ENCODE peak calls at places on chromosomes 4 and X, in five cellular contexts. One of them, this sample, is unnamed. For H3K4me1, the result is how much of the 10 kb centered on the place peaks cover.

GRCh38 chr4:153295131-153295755 is 49.2 kb upstream of the MND1 start:
- DNase-seq in heart left ventricle: no peak
- DNase-seq in transverse colon: no peak
- DNase-seq in thyroid gland: no peak
- DNase-seq in spleen: no peak
- DNase-seq in this sample: no peak

GRCh38 chr4:158856852-158857251 is 88.0 kb downstream of the FNIP2 start:
- DNase-seq in heart left ventricle: no peak
- DNase-seq in transverse colon: no peak
- DNase-seq in thyroid gland: no peak
- DNase-seq in spleen: no peak
- DNase-seq in this sample: no peak

GRCh38 chr4:10095296-10095991 is 21.2 kb downstream of the WDR1 start:
- DNase-seq in heart left ventricle: peak
- DNase-seq in transverse colon: no peak
- DNase-seq in thyroid gland: no peak
- DNase-seq in spleen: no peak
- DNase-seq in this sample: no peak

GRCh38 chrX:25020391-25021131 is 4.8 kb upstream of the ARX start:
- DNase-seq in heart left ventricle: no peak
- DNase-seq in transverse colon: no peak
- DNase-seq in thyroid gland: no peak
- DNase-seq in spleen: no peak
- DNase-seq in this sample: no peak

GRCh38 chrX:9670136-9670905 is 95.3 kb downstream of the GPR143 start:
- DNase-seq in heart left ventricle: no peak
- DNase-seq in transverse colon: no peak
- DNase-seq in thyroid gland: no peak
- DNase-seq in spleen: no peak
- DNase-seq in this sample: no peak

GRCh38 chr4:155322782-155323181 is 54.0 kb downstream of the MAP9 start:
- DNase-seq in heart left ventricle: no peak
- DNase-seq in transverse colon: no peak
- DNase-seq in thyroid gland: no peak
- DNase-seq in spleen: no peak
- DNase-seq in this sample: no peak

GRCh38 chrX:137749282-137749681 is 183.4 kb downstream of the ZIC3 start:
- DNase-seq in heart left ventricle: no peak
- DNase-seq in transverse colon: no peak
- DNase-seq in thyroid gland: no peak
- DNase-seq in spleen: no peak
- DNase-seq in this sample: no peak

GRCh38 chr4:112889619-112890294 is 159.7 kb upstream of the ANK2 start:
- DNase-seq in heart left ventricle: no peak
- DNase-seq in transverse colon: no peak
- DNase-seq in thyroid gland: no peak
- DNase-seq in spleen: no peak
- DNase-seq in this sample: no peak

GRCh38 chr4:94911141-94911540 is 153.4 kb downstream of the BMPR1B start:
- DNase-seq in heart left ventricle: no peak
- DNase-seq in transverse colon: no peak
- DNase-seq in thyroid gland: no peak
- DNase-seq in spleen: no peak
- DNase-seq in this sample: no peak

GRCh38 chrX:47217121-47217851 is 1.2 kb upstream of the CDK16 start:
- DNase-seq in heart left ventricle: no peak
- DNase-seq in transverse colon: no peak
- DNase-seq in thyroid gland: no peak
- DNase-seq in spleen: peak
- DNase-seq in this sample: peak

GRCh38 chr4:20773144-20773997 is 73.1 kb downstream of the PACRGL start:
- DNase-seq in heart left ventricle: peak
- DNase-seq in transverse colon: peak
- DNase-seq in thyroid gland: peak
- DNase-seq in spleen: no peak
- DNase-seq in this sample: peak

GRCh38 chr4:177961709-177962380 is 519.6 kb upstream of the AGA start:
- DNase-seq in heart left ventricle: no peak
- DNase-seq in transverse colon: no peak
- DNase-seq in thyroid gland: no peak
- DNase-seq in spleen: no peak
- DNase-seq in this sample: no peak

GRCh38 chr4:103104886-103105285 is 5.3 kb upstream of the BDH2 start:
- DNase-seq in heart left ventricle: no peak
- DNase-seq in transverse colon: no peak
- DNase-seq in thyroid gland: no peak
- DNase-seq in spleen: no peak
- DNase-seq in this sample: no peak

GRCh38 chr4:54085284-54085683 is 14.7 kb upstream of the GSX2 start:
- DNase-seq in heart left ventricle: no peak
- DNase-seq in transverse colon: no peak
- DNase-seq in thyroid gland: no peak
- DNase-seq in spleen: no peak
- DNase-seq in this sample: peak

GRCh38 chr4:148222991-148223660 is 219.1 kb downstream of the NR3C2 start:
- DNase-seq in heart left ventricle: no peak
- DNase-seq in transverse colon: no peak
- DNase-seq in thyroid gland: no peak
- DNase-seq in spleen: no peak
- DNase-seq in this sample: no peak

GRCh38 chrX:76555816-76556215 is 128.3 kb downstream of the MAGEE1 start:
- DNase-seq in heart left ventricle: no peak
- DNase-seq in transverse colon: no peak
- DNase-seq in thyroid gland: no peak
- DNase-seq in spleen: no peak
- DNase-seq in this sample: no peak

GRCh38 chrX:966396-967070 is 245.9 kb downstream of the CRLF2 start:
- DNase-seq in heart left ventricle: no peak
- DNase-seq in transverse colon: no peak
- DNase-seq in thyroid gland: no peak
- DNase-seq in spleen: no peak
- DNase-seq in this sample: no peak

GRCh38 chrX:71228063-71228642 is 5.1 kb downstream of the GJB1 start:
- DNase-seq in heart left ventricle: no peak
- DNase-seq in transverse colon: no peak
- DNase-seq in thyroid gland: no peak
- DNase-seq in spleen: no peak
- DNase-seq in this sample: no peak

GRCh38 chr4:168507178-168507577 is 10.3 kb downstream of the PALLD start:
- DNase-seq in heart left ventricle: no peak
- DNase-seq in transverse colon: no peak
- DNase-seq in thyroid gland: no peak
- DNase-seq in spleen: no peak
- DNase-seq in this sample: no peak

GRCh38 chr4:77504407-77504806 is 101.2 kb upstream of the CXCL13 start:
- DNase-seq in heart left ventricle: no peak
- DNase-seq in transverse colon: no peak
- DNase-seq in thyroid gland: no peak
- DNase-seq in spleen: no peak
- DNase-seq in this sample: no peak

GRCh38 chr4:41526628-41527027 is 11.3 kb upstream of the LIMCH1 start:
- DNase-seq in heart left ventricle: no peak
- DNase-seq in transverse colon: no peak
- DNase-seq in thyroid gland: no peak
- DNase-seq in spleen: no peak
- DNase-seq in this sample: no peak

GRCh38 chr4:4759233-4759632 is 100.2 kb upstream of the MSX1 start:
- DNase-seq in heart left ventricle: no peak
- DNase-seq in transverse colon: no peak
- DNase-seq in thyroid gland: no peak
- DNase-seq in spleen: no peak
- DNase-seq in this sample: no peak

GRCh38 chrX:84453351-84454246 is 48.7 kb downstream of the HDX start:
- DNase-seq in heart left ventricle: no peak
- DNase-seq in transverse colon: no peak
- DNase-seq in thyroid gland: peak
- DNase-seq in spleen: no peak
- DNase-seq in this sample: no peak

GRCh38 chr4:77922158-77923094 is 59.8 kb downstream of the MRPL1 start:
- DNase-seq in heart left ventricle: no peak
- DNase-seq in transverse colon: no peak
- DNase-seq in thyroid gland: no peak
- DNase-seq in spleen: no peak
- DNase-seq in this sample: no peak

GRCh38 chrX:12434493-12434892 is 296.2 kb downstream of the FRMPD4 start:
- DNase-seq in heart left ventricle: no peak
- DNase-seq in transverse colon: no peak
- DNase-seq in thyroid gland: no peak
- DNase-seq in spleen: no peak
- DNase-seq in this sample: no peak

GRCh38 chrX:104173841-104174240 is 7.6 kb downstream of the FAM199X start:
- DNase-seq in heart left ventricle: no peak
- DNase-seq in transverse colon: no peak
- DNase-seq in thyroid gland: no peak
- DNase-seq in spleen: no peak
- DNase-seq in this sample: no peak

GRCh38 chr4:101972791-101973190 is 182.3 kb downstream of the BANK1 start:
- DNase-seq in heart left ventricle: no peak
- DNase-seq in transverse colon: no peak
- DNase-seq in thyroid gland: no peak
- DNase-seq in spleen: no peak
- DNase-seq in this sample: no peak

GRCh38 chr4:101970555-101970954 is 180.0 kb downstream of the BANK1 start:
- DNase-seq in heart left ventricle: no peak
- DNase-seq in transverse colon: no peak
- DNase-seq in thyroid gland: no peak
- DNase-seq in spleen: no peak
- DNase-seq in this sample: no peak

GRCh38 chr4:101969965-101970364 is 179.4 kb downstream of the BANK1 start:
- DNase-seq in heart left ventricle: no peak
- DNase-seq in transverse colon: no peak
- DNase-seq in thyroid gland: no peak
- DNase-seq in spleen: no peak
- DNase-seq in this sample: no peak

GRCh38 chr4:101977096-101977495 is 186.6 kb downstream of the BANK1 start:
- DNase-seq in heart left ventricle: no peak
- DNase-seq in transverse colon: no peak
- DNase-seq in thyroid gland: peak
- DNase-seq in spleen: no peak
- DNase-seq in this sample: peak

GRCh38 chr4:101973331-101973730 is 182.8 kb downstream of the BANK1 start:
- DNase-seq in heart left ventricle: no peak
- DNase-seq in transverse colon: no peak
- DNase-seq in thyroid gland: no peak
- DNase-seq in spleen: no peak
- DNase-seq in this sample: no peak
- H3K4me1 ChIP-seq in heart left ventricle: under half
- H3K4me1 ChIP-seq in transverse colon: under half
- H3K4me1 ChIP-seq in thyroid gland: under half
- H3K4me1 ChIP-seq in spleen: under half
- H3K4me1 ChIP-seq in this sample: under half

DNA sequence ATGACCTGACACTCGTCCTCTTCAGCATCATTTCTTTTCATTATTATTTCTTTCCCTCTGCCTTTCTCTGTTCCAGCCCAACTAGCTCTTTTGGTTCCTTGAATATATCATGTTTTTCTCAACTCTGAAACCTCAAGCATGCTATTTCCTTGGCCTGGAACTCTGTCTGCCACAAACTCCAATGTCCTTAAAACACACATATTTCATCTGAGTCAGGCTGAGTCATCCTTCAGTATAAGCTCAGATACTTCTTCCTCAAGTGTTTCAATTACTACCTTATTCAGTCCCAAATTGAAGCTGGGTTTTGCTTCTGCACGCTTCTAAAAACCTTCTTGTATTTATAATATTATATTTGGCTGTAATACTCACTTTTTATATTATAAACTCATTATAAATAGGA is 424.2 kb downstream of the PDGFC start:
- DNase-seq in heart left ventricle: no peak
- DNase-seq in transverse colon: no peak
- DNase-seq in thyroid gland: no peak
- DNase-seq in spleen: no peak
- DNase-seq in this sample: peak
- H3K27ac ChIP-seq in heart left ventricle: no peak
- H3K27ac ChIP-seq in transverse colon: peak
- H3K27ac ChIP-seq in thyroid gland: no peak
- H3K27ac ChIP-seq in spleen: no peak
- H3K27ac ChIP-seq in this sample: peak

GRCh38 chr4:184796906-184797305 is 28.9 kb downstream of the ACSL1 start:
- DNase-seq in heart left ventricle: no peak
- DNase-seq in transverse colon: no peak
- DNase-seq in thyroid gland: no peak
- DNase-seq in spleen: peak
- DNase-seq in this sample: no peak
- TF ChIP-seq POLR2A in heart left ventricle: no peak
- TF ChIP-seq POLR2A in transverse colon: no peak
- TF ChIP-seq POLR2A in thyroid gland: no peak
- TF ChIP-seq POLR2A in spleen: no peak
- TF ChIP-seq POLR2A in this sample: no peak

GRCh38 chr4:15656038-15656470 is 897 bp upstream of the FBXL5 start:
- DNase-seq in heart left ventricle: no peak
- DNase-seq in transverse colon: no peak
- DNase-seq in thyroid gland: no peak
- DNase-seq in spleen: no peak
- DNase-seq in this sample: peak

GRCh38 chr4:15657366-15657765 is 2.2 kb upstream of the FBXL5 start:
- DNase-seq in heart left ventricle: no peak
- DNase-seq in transverse colon: no peak
- DNase-seq in thyroid gland: no peak
- DNase-seq in spleen: no peak
- DNase-seq in this sample: no peak

GRCh38 chr4:15653864-15654391 is 1.2 kb downstream of the FBXL5 start:
- DNase-seq in heart left ventricle: no peak
- DNase-seq in transverse colon: no peak
- DNase-seq in thyroid gland: no peak
- DNase-seq in spleen: no peak
- DNase-seq in this sample: no peak

GRCh38 chr4:15654556-15655222 is 468 bp downstream of the FBXL5 start:
- DNase-seq in heart left ventricle: peak
- DNase-seq in transverse colon: peak
- DNase-seq in thyroid gland: peak
- DNase-seq in spleen: peak
- DNase-seq in this sample: peak

DNA sequence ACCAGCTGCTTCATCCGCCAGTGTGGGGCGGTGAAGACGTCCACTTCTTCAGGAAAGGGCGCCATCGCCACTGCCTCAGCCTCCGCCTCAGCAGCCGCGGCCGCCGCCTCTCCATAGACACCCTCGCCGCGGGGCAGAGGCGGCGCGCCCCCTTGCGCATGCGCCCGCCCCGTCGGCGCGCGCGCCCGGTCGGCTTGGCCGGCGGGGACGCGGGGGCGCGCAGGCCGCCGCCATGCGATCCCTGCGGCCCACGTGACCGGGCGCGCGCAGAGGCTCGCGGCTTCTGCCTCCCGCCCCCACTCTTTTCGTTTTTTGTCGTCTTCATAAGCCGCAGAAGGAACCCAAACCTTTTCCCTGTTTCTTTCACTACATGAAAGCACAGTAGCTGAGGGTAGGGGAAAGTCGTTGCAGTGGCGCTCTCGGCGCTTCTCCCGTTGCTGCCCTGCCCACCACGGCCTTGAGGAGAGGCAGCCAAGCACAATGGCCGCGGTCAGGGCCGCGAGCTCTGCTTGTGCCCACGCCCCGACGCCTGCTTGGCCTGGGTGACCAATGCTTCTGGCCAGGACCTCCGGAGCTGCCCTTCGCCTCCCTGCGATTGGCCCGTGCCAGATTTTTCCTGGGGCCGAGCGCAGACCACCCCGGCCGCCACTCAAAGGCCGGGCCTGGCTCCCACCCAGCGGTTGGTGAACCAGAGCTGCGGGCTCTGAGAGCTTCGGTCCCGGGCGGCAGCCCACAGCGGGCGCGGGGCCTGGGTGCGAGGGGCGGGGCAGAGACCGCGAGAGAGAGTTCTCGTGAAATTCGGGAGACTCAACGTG is at the start of gene FBXL5:
- DNase-seq in heart left ventricle: peak
- DNase-seq in transverse colon: peak
- DNase-seq in thyroid gland: peak
- DNase-seq in spleen: peak
- DNase-seq in this sample: peak
- H3K4me1 ChIP-seq in heart left ventricle: under half
- H3K4me1 ChIP-seq in transverse colon: under half
- H3K4me1 ChIP-seq in thyroid gland: under half
- H3K4me1 ChIP-seq in spleen: under half
- H3K4me1 ChIP-seq in this sample: half or more